ENCODE peak calls at places on chromosomes 2 and 18, in six cellular contexts. C is ELF-1, P is astrocyte of the spinal cord, Z is NCI-H1105, O is NCI-H146, R is tibial artery. X is an unnamed sample.
A peak's percentile ranks its signal among the peaks of the same experiment; 100 is the strongest.

GRCh38 chr18:79574938-79575525 is 104.6 kb upstream of the CTDP1 start:
- DNase-seq in Z (no peak), R (peak; percentile 55), P (no peak), C (no peak), O (no peak), X (no peak)

GRCh38 chr2:233468047-233468745 is 98.4 kb downstream of the USP40 start:
- DNase-seq in C (no peak), P (no peak), Z (no peak), R (peak; percentile 61), O (no peak), X (no peak)

GRCh38 chr2:58569460-58570185 is 328.5 kb upstream of the FANCL start:
- DNase-seq in R (no peak), C (no peak), P (no peak), Z (no peak), O (no peak), X (peak; percentile 13)

GRCh38 chr2:208906330-208906729 is 499.7 kb downstream of the PTH2R start:
- DNase-seq in P (no peak), Z (no peak), O (peak; percentile 12), R (no peak), C (peak; percentile 92), X (no peak)

GRCh38 chr18:468841-469796 is 31.4 kb downstream of the COLEC12 start:
- DNase-seq in C (no peak), Z (no peak), O (peak; percentile 10), R (no peak), P (no peak), X (no peak)

GRCh38 chr2:35415282-35415681 is 940.3 kb upstream of the CRIM1 start:
- DNase-seq in C (no peak), Z (no peak), P (no peak), R (no peak), O (no peak), X (no peak)

GRCh38 chr2:56082665-56083064 is 101.1 kb upstream of the CCDC85A start:
- DNase-seq in R (no peak), P (no peak), C (no peak), Z (no peak), O (no peak), X (no peak)

GRCh38 chr2:209937893-209938292 is 64.5 kb upstream of the RPE start:
- DNase-seq in Z (no peak), O (no peak), C (no peak), P (peak; percentile 43), R (no peak), X (no peak)

GRCh38 chr2:218393750-218394290 is 5.8 kb upstream of the CTDSP1 start:
- DNase-seq in R (no peak), Z (no peak), O (no peak), C (peak; percentile 49), P (no peak), X (no peak)

GRCh38 chr2:230643576-230644291 is 68.9 kb upstream of the CAB39 start:
- DNase-seq in R (peak; percentile 74), O (no peak), Z (no peak), P (no peak), C (no peak), X (no peak)

GRCh38 chr2:19124135-19124534 is 234.3 kb downstream of the OSR1 start:
- DNase-seq in R (no peak), O (no peak), C (no peak), P (peak; percentile 76), Z (no peak), X (peak; percentile 74)

GRCh38 chr2:6864938-6865345 is 765 bp downstream of the CMPK2 start:
- DNase-seq in R (peak; percentile 69), O (no peak), C (peak; percentile 19), P (no peak), Z (no peak), X (no peak)

GRCh38 chr18:37486848-37487247 is 78.8 kb downstream of the CELF4 start:
- DNase-seq in O (no peak), Z (no peak), C (no peak), R (no peak), P (no peak), X (no peak)

GRCh38 chr2:33033524-33034150 is 86.9 kb downstream of the LTBP1 start:
- DNase-seq in Z (no peak), R (no peak), C (no peak), O (peak; percentile 36), P (peak; percentile 75), X (peak; percentile 80)

GRCh38 chr2:70509565-70509964 is 44.1 kb downstream of the TGFA start:
- DNase-seq in P (no peak), Z (no peak), R (no peak), C (no peak), O (no peak), X (no peak)

X was measured in adipocyte.